ENCODE peak calls at places on chromosome 22, in eight cellular contexts. One of them, this sample, is unnamed.

GRCh38 chr22:28333106-28333505 is 346.5 kb downstream of the TTC28 start:
- DNase-seq in upper lobe of right lung: no peak
- DNase-seq in mucosa of descending colon: no peak
- DNase-seq in stomach: no peak
- DNase-seq in NB4: no peak
- DNase-seq in AG04449: no peak
- DNase-seq in BE2C: no peak
- DNase-seq in uterus: no peak
- DNase-seq in this sample: no peak

GRCh38 chr22:48051796-48052620 is 1289.6 kb downstream of the TBC1D22A start:
- DNase-seq in upper lobe of right lung: peak
- DNase-seq in mucosa of descending colon: no peak
- DNase-seq in stomach: no peak
- DNase-seq in NB4: no peak
- DNase-seq in AG04449: no peak
- DNase-seq in BE2C: no peak
- DNase-seq in uterus: no peak
- DNase-seq in this sample: no peak

GRCh38 chr22:37357471-37357870 is 69.8 kb downstream of the ELFN2 start:
- DNase-seq in upper lobe of right lung: no peak
- DNase-seq in mucosa of descending colon: no peak
- DNase-seq in stomach: no peak
- DNase-seq in NB4: no peak
- DNase-seq in AG04449: peak
- DNase-seq in BE2C: no peak
- DNase-seq in uterus: no peak
- DNase-seq in this sample: no peak

GRCh38 chr22:25839755-25840154 is 97.8 kb downstream of the MYO18B start:
- DNase-seq in upper lobe of right lung: no peak
- DNase-seq in mucosa of descending colon: no peak
- DNase-seq in stomach: no peak
- DNase-seq in NB4: no peak
- DNase-seq in AG04449: no peak
- DNase-seq in BE2C: no peak
- DNase-seq in uterus: no peak
- DNase-seq in this sample: no peak

GRCh38 chr22:44443641-44444235 is 54.3 kb downstream of the RTL6 start:
- DNase-seq in upper lobe of right lung: peak
- DNase-seq in mucosa of descending colon: no peak
- DNase-seq in stomach: no peak
- DNase-seq in NB4: no peak
- DNase-seq in AG04449: no peak
- DNase-seq in BE2C: no peak
- DNase-seq in uterus: no peak
- DNase-seq in this sample: no peak

GRCh38 chr22:25125693-25126357 is 73.8 kb upstream of the CRYBB3 start:
- DNase-seq in upper lobe of right lung: no peak
- DNase-seq in mucosa of descending colon: no peak
- DNase-seq in stomach: no peak
- DNase-seq in NB4: no peak
- DNase-seq in AG04449: no peak
- DNase-seq in BE2C: no peak
- DNase-seq in uterus: no peak
- DNase-seq in this sample: no peak

GRCh38 chr22:50311606-50312351 is 4.3 kb upstream of the PLXNB2 start:
- DNase-seq in upper lobe of right lung: peak
- DNase-seq in mucosa of descending colon: no peak
- DNase-seq in stomach: no peak
- DNase-seq in NB4: no peak
- DNase-seq in AG04449: no peak
- DNase-seq in BE2C: no peak
- DNase-seq in uterus: no peak
- DNase-seq in this sample: no peak

GRCh38 chr22:41132555-41132954 is 40.2 kb downstream of the EP300 start:
- DNase-seq in upper lobe of right lung: no peak
- DNase-seq in mucosa of descending colon: no peak
- DNase-seq in stomach: no peak
- DNase-seq in NB4: no peak
- DNase-seq in AG04449: no peak
- DNase-seq in BE2C: no peak
- DNase-seq in uterus: no peak
- DNase-seq in this sample: no peak

GRCh38 chr22:37273126-37273845 is 9.0 kb upstream of the CYTH4 start:
- DNase-seq in upper lobe of right lung: no peak
- DNase-seq in mucosa of descending colon: no peak
- DNase-seq in stomach: no peak
- DNase-seq in NB4: peak
- DNase-seq in AG04449: no peak
- DNase-seq in BE2C: no peak
- DNase-seq in uterus: no peak
- DNase-seq in this sample: peak

GRCh38 chr22:43116932-43117331 is 6.4 kb downstream of the BIK start:
- DNase-seq in upper lobe of right lung: no peak
- DNase-seq in mucosa of descending colon: no peak
- DNase-seq in stomach: no peak
- DNase-seq in NB4: no peak
- DNase-seq in AG04449: no peak
- DNase-seq in BE2C: no peak
- DNase-seq in uterus: no peak
- DNase-seq in this sample: no peak

DNA sequence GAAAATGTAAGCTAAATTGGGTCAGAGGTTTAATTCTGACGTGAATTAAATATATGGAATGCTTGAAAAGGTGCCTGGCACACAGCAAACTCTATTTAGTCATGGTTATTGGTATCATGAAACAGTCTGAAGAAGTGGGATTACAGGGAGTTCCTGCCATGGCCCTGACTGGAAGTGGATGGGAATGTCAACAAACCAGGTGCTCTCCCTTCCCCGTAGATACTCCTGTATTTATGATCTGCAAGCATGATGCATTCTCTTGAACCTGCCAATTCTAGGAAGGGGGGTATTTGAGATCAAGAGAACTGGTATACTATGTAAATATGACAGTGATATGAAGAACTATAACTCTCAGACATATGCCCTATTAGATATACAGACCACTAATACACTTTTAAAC is 115.5 kb downstream of the ENTHD1 start:
- DNase-seq in upper lobe of right lung: no peak
- DNase-seq in mucosa of descending colon: no peak
- DNase-seq in stomach: no peak
- DNase-seq in NB4: no peak
- DNase-seq in AG04449: no peak
- DNase-seq in BE2C: no peak
- DNase-seq in uterus: no peak
- DNase-seq in this sample: no peak
- TF ChIP-seq CTCF in upper lobe of right lung: no peak
- TF ChIP-seq CTCF in mucosa of descending colon: no peak
- TF ChIP-seq CTCF in stomach: no peak
- TF ChIP-seq CTCF in NB4: no peak
- TF ChIP-seq CTCF in AG04449: no peak
- TF ChIP-seq CTCF in BE2C: no peak
- TF ChIP-seq CTCF in uterus: no peak
- TF ChIP-seq CTCF in this sample: no peak

GRCh38 chr22:30385913-30386312 is 1.3 kb downstream of the RNF215 start:
- DNase-seq in upper lobe of right lung: no peak
- DNase-seq in mucosa of descending colon: no peak
- DNase-seq in stomach: no peak
- DNase-seq in NB4: no peak
- DNase-seq in AG04449: no peak
- DNase-seq in BE2C: no peak
- DNase-seq in uterus: no peak
- DNase-seq in this sample: no peak
- H3K4me3 ChIP-seq in upper lobe of right lung: no peak
- H3K4me3 ChIP-seq in mucosa of descending colon: no peak
- H3K4me3 ChIP-seq in stomach: no peak
- H3K4me3 ChIP-seq in NB4: no peak
- H3K4me3 ChIP-seq in AG04449: peak
- H3K4me3 ChIP-seq in BE2C: no peak
- H3K4me3 ChIP-seq in uterus: no peak
- H3K4me3 ChIP-seq in this sample: no peak

GRCh38 chr22:46116491-46116958 is 33.8 kb upstream of the PPARA start:
- DNase-seq in upper lobe of right lung: peak
- DNase-seq in mucosa of descending colon: peak
- DNase-seq in stomach: peak
- DNase-seq in NB4: peak
- DNase-seq in AG04449: no peak
- DNase-seq in BE2C: peak
- DNase-seq in uterus: peak
- DNase-seq in this sample: peak
- TF ChIP-seq CTCF in upper lobe of right lung: peak
- TF ChIP-seq CTCF in mucosa of descending colon: peak
- TF ChIP-seq CTCF in stomach: no peak
- TF ChIP-seq CTCF in NB4: peak
- TF ChIP-seq CTCF in AG04449: peak
- TF ChIP-seq CTCF in BE2C: peak
- TF ChIP-seq CTCF in uterus: peak
- TF ChIP-seq CTCF in this sample: peak

GRCh38 chr22:45975266-45976161 is 1.4 kb downstream of the WNT7B start:
- DNase-seq in upper lobe of right lung: no peak
- DNase-seq in mucosa of descending colon: no peak
- DNase-seq in stomach: no peak
- DNase-seq in NB4: no peak
- DNase-seq in AG04449: no peak
- DNase-seq in BE2C: no peak
- DNase-seq in uterus: no peak
- DNase-seq in this sample: no peak

GRCh38 chr22:45977003-45977395 is at the start of gene WNT7B:
- DNase-seq in upper lobe of right lung: peak
- DNase-seq in mucosa of descending colon: no peak
- DNase-seq in stomach: no peak
- DNase-seq in NB4: peak
- DNase-seq in AG04449: no peak
- DNase-seq in BE2C: no peak
- DNase-seq in uterus: no peak
- DNase-seq in this sample: no peak

GRCh38 chr22:45978275-45978713 is 1.3 kb upstream of the WNT7B start:
- DNase-seq in upper lobe of right lung: no peak
- DNase-seq in mucosa of descending colon: no peak
- DNase-seq in stomach: no peak
- DNase-seq in NB4: no peak
- DNase-seq in AG04449: no peak
- DNase-seq in BE2C: no peak
- DNase-seq in uterus: no peak
- DNase-seq in this sample: no peak

GRCh38 chr22:45976351-45977002 is 485 bp downstream of the WNT7B start:
- DNase-seq in upper lobe of right lung: peak
- DNase-seq in mucosa of descending colon: no peak
- DNase-seq in stomach: no peak
- DNase-seq in NB4: no peak
- DNase-seq in AG04449: no peak
- DNase-seq in BE2C: no peak
- DNase-seq in uterus: no peak
- DNase-seq in this sample: no peak

DNA sequence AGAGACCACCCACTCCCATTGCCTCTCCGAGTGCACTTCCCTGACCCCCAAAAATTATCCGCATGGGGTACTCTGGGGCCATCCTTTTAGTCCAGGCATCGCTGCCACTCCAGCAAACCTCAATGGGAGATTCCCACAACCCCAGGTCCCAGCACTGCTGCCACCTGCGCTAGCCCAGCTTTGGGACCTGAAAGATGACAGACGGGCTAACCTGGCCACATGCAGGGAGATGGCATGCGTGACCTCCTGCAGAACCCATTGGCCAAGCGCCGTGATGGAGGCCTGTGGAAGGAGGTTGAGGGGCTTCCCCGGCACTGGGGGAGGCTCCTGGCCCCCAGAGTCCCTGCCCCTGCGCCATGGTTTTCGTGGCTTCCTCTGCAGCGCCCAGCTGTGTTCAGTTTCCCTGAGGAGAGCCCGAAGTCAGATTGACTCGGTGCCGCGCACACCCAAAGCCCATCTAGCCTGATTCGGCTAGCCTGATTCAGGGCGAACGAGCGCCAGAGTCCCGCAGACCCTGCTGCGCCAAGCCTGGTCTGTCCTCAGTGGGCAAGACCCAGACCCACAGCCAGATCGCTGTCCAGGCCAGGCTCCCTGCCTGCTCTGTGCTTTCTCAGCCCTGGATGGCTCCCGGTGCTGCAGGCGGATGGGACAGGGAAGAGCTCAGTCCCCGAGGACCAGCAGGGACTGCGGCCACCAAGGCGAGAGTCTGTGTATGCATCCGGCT is 751 bp upstream of the WNT7B start:
- DNase-seq in upper lobe of right lung: no peak
- DNase-seq in mucosa of descending colon: no peak
- DNase-seq in stomach: no peak
- DNase-seq in NB4: peak
- DNase-seq in AG04449: no peak
- DNase-seq in BE2C: peak
- DNase-seq in uterus: no peak
- DNase-seq in this sample: no peak
- H3K4me3 ChIP-seq in upper lobe of right lung: peak
- H3K4me3 ChIP-seq in mucosa of descending colon: no peak
- H3K4me3 ChIP-seq in stomach: peak
- H3K4me3 ChIP-seq in NB4: no peak
- H3K4me3 ChIP-seq in AG04449: no peak
- H3K4me3 ChIP-seq in BE2C: no peak
- H3K4me3 ChIP-seq in uterus: no peak
- H3K4me3 ChIP-seq in this sample: no peak

This sample was measured in astrocyte of the cerebellum.